ENCODE peak calls at places on chromosomes 4 and X, in ten cellular contexts. T is NCI-H1436; J is natural killer cell; W is right cardiac atrium; X is HAP-1; K is caudate nucleus; A is NCI-H1105; S is activated CD4-positive, alpha-beta T cell treated with anti-CD3 and anti-CD28 coated beads, Interleukin-2, amount 50 U/mL, for 1 hour; V is nucleus accumbens; L is DMS 273 treated with DMSO at 0.1 percent for 48 hours. G is an unnamed sample.

GRCh38 chrX:154779261-154779660 is 16.6 kb downstream of the DKC1 start:
- DNase-seq in T (no peak), J (no peak), W (no peak), X (no peak), K (no peak), A (no peak), S (no peak), V (no peak), L (no peak), G (peak; percentile 31)

GRCh38 chr4:130077275-130077674 is 981.3 kb downstream of the C4orf33 start:
- DNase-seq in T (peak; percentile 52), J (no peak), W (no peak), X (no peak), K (no peak), A (no peak), S (no peak), V (no peak), L (no peak), G (no peak)

GRCh38 chr4:13151178-13151577 is 333.0 kb downstream of the RAB28 start:
- DNase-seq in T (no peak), J (no peak), W (no peak), X (no peak), K (no peak), A (no peak), S (no peak), V (no peak), L (no peak), G (no peak)

GRCh38 chrX:143994206-143994605 is 110.3 kb downstream of the UBE2NL start:
- DNase-seq in T (no peak), J (no peak), W (no peak), X (no peak), K (no peak), A (no peak), S (no peak), V (no peak), L (no peak), G (no peak)

GRCh38 chr4:151207186-151207585 is 69.8 kb upstream of the PRSS48 start:
- DNase-seq in T (no peak), J (no peak), W (no peak), X (no peak), K (no peak), A (no peak), S (no peak), V (no peak), L (no peak), G (no peak)

GRCh38 chrX:56800801-56801200 is 71.8 kb downstream of the NBDY start:
- DNase-seq in T (no peak), J (no peak), W (no peak), X (no peak), K (no peak), A (no peak), S (peak; percentile 40), V (no peak), L (no peak), G (no peak)

GRCh38 chrX:39479856-39480255 is 617.9 kb downstream of the BCOR start:
- DNase-seq in T (no peak), J (no peak), W (no peak), X (no peak), K (no peak), A (no peak), S (no peak), V (no peak), L (no peak), G (no peak)

GRCh38 chrX:9207142-9207541 is 173.2 kb upstream of the FAM9B start:
- DNase-seq in T (no peak), J (no peak), W (peak; percentile 58), X (no peak), K (no peak), A (no peak), S (no peak), V (no peak), L (no peak), G (no peak)

GRCh38 chrX:74458738-74459137 is 37.4 kb downstream of the SLC16A2 start:
- DNase-seq in T (no peak), J (no peak), W (no peak), X (peak; percentile 77), K (no peak), A (no peak), S (no peak), V (no peak), L (no peak), G (peak; percentile 43)

GRCh38 chrX:139738581-139738980 is 30.6 kb upstream of the MCF2 start:
- DNase-seq in T (peak; percentile 16), J (no peak), W (no peak), X (no peak), K (no peak), A (no peak), S (no peak), V (no peak), L (no peak), G (no peak)

GRCh38 chrX:13936804-13937203 is 92.9 kb downstream of the GEMIN8 start:
- DNase-seq in T (no peak), J (no peak), W (no peak), X (no peak), K (no peak), A (no peak), S (no peak), V (no peak), L (no peak), G (no peak)

GRCh38 chr4:71113294-71113693 is 119.8 kb downstream of the DCK start:
- DNase-seq in T (no peak), J (no peak), W (no peak), X (no peak), K (no peak), A (no peak), S (no peak), V (no peak), L (no peak), G (no peak)

GRCh38 chrX:53284684-53285447 is 3.5 kb upstream of the IQSEC2 start:
- DNase-seq in T (peak; percentile 40), J (peak; percentile 41), W (peak; percentile 82), X (peak; percentile 39), K (peak; percentile 28), A (peak; percentile 10), S (peak; percentile 39), V (no peak), L (no peak), G (no peak)

GRCh38 chr4:155207534-155208257 is 740 bp upstream of the NPY2R start:
- DNase-seq in T (no peak), J (no peak), W (peak; percentile 37), X (no peak), K (no peak), A (no peak), S (no peak), V (no peak), L (no peak), G (no peak)

GRCh38 chr4:153725070-153725810 is 34.6 kb downstream of the RNF175 start:
- DNase-seq in T (no peak), J (no peak), W (no peak), X (no peak), K (no peak), A (no peak), S (no peak), V (no peak), L (no peak), G (no peak)

GRCh38 chrX:43974076-43974475 is 886 bp upstream of the NDP start:
- DNase-seq in T (no peak), J (no peak), W (no peak), X (no peak), K (no peak), A (no peak), S (no peak), V (no peak), L (no peak), G (no peak)

GRCh38 chr4:139656614-139657486 is 8.8 kb upstream of the MGST2 start:
- DNase-seq in T (peak; percentile 76), J (peak; percentile 23), W (peak; percentile 68), X (peak; percentile 75), K (peak; percentile 27), A (peak; percentile 55), S (peak; percentile 34), V (peak; percentile 11), L (peak; percentile 15), G (no peak)

GRCh38 chrX:72467171-72467570 is 105.5 kb downstream of the HDAC8 start:
- DNase-seq in T (no peak), J (no peak), W (no peak), X (no peak), K (no peak), A (no peak), S (no peak), V (no peak), L (no peak), G (no peak)